ENCODE peak calls at places on chromosomes 2 and 18, in eight cellular contexts. F, Z, S, L, G, R, E and A are unnamed samples.

GRCh38 chr2:231123362-231123898 is 1.4 kb downstream of the HTR2B start:
- DNase-seq in F (no peak), Z (no peak), S (no peak), L (no peak), G (no peak), R (no peak), E (no peak), A (no peak)

GRCh38 chr18:43780782-43781340 is 503.6 kb upstream of the SYT4 start:
- DNase-seq in F (no peak), Z (peak; percentile 11), S (no peak), L (no peak), G (no peak), R (no peak), E (no peak), A (no peak)

GRCh38 chr18:58997811-58998337 is 133.2 kb downstream of the ZNF532 start:
- DNase-seq in F (no peak), Z (peak; percentile 92), S (no peak), L (no peak), G (no peak), R (no peak), E (no peak), A (no peak)

GRCh38 chr2:206936456-206937222 is 2.7 kb upstream of the CPO start:
- DNase-seq in F (no peak), Z (no peak), S (no peak), L (no peak), G (no peak), R (no peak), E (no peak), A (no peak)

GRCh38 chr2:43032248-43032893 is 194.0 kb downstream of the ZFP36L2 start:
- DNase-seq in F (peak; percentile 51), Z (no peak), S (no peak), L (no peak), G (no peak), R (no peak), E (no peak), A (no peak)

GRCh38 chr2:46692316-46692715 is 213.0 kb downstream of the TMEM247 start:
- DNase-seq in F (no peak), Z (no peak), S (no peak), L (no peak), G (no peak), R (no peak), E (no peak), A (no peak)

GRCh38 chr18:50011813-50012445 is 183.0 kb downstream of the MYO5B start:
- DNase-seq in F (no peak), Z (peak; percentile 22), S (no peak), L (no peak), G (no peak), R (no peak), E (no peak), A (no peak)

GRCh38 chr2:96264656-96265348 is 995 bp downstream of the TMEM127 start:
- DNase-seq in F (no peak), Z (no peak), S (no peak), L (peak; percentile 24), G (no peak), R (no peak), E (peak; percentile 15), A (peak; percentile 19)

GRCh38 chr18:50719471-50719987 is 100.3 kb downstream of the MRO start:
- DNase-seq in F (no peak), Z (no peak), S (no peak), L (no peak), G (no peak), R (no peak), E (no peak), A (no peak)

GRCh38 chr2:108630567-108631405 is 88.5 kb upstream of the RANBP2 start:
- DNase-seq in F (no peak), Z (no peak), S (no peak), L (no peak), G (no peak), R (no peak), E (no peak), A (no peak)

GRCh38 chr2:186347472-186347871 is 138.6 kb upstream of the ZC3H15 start:
- DNase-seq in F (no peak), Z (no peak), S (no peak), L (no peak), G (no peak), R (no peak), E (no peak), A (no peak)

GRCh38 chr18:56872140-56872539 is 221.0 kb downstream of the WDR7 start:
- DNase-seq in F (no peak), Z (no peak), S (no peak), L (no peak), G (no peak), R (no peak), E (no peak), A (no peak)

GRCh38 chr2:26720322-26721166 is 28.0 kb downstream of the KCNK3 start:
- DNase-seq in F (peak; percentile 88), Z (peak; percentile 73), S (no peak), L (no peak), G (no peak), R (no peak), E (no peak), A (no peak)